ENCODE peak calls at places on chromosome 17, in six cellular contexts. Y is GM23338, I is tibial artery, B is body of pancreas, K is neuronal stem cell, N is heart right ventricle. Z is an unnamed sample.
A peak's percentile ranks its signal among the peaks of the same experiment; 100 is the strongest.

GRCh38 chr17:27105636-27106035 is 188.3 kb upstream of the WSB1 start:
- DNase-seq in Y (no peak), I (no peak), B (no peak), K (no peak), N (no peak), Z (no peak)

GRCh38 chr17:79125503-79125902 is 50.9 kb downstream of the ENGASE start:
- DNase-seq in Y (no peak), I (no peak), B (no peak), K (no peak), N (no peak), Z (no peak)

GRCh38 chr17:72121164-72122001 is 563 bp downstream of the SOX9 start:
- DNase-seq in Y (peak; percentile 66), I (peak; percentile 71), B (peak; percentile 65), K (no peak), N (peak; percentile 44), Z (peak; percentile 49)

GRCh38 chr17:65409381-65409780 is 152.1 kb downstream of the AXIN2 start:
- DNase-seq in Y (no peak), I (no peak), B (no peak), K (no peak), N (no peak), Z (no peak)

GRCh38 chr17:67602974-67603373 is 114.8 kb upstream of the NOL11 start:
- DNase-seq in Y (peak; percentile 87), I (no peak), B (peak; percentile 56), K (peak; percentile 27), N (no peak), Z (no peak)

GRCh38 chr17:63762106-63763078 is 11.0 kb downstream of the CCDC47 start:
- DNase-seq in Y (no peak), I (no peak), B (no peak), K (no peak), N (no peak), Z (no peak)

GRCh38 chr17:81294512-81295030 is 536 bp downstream of the SLC38A10 start:
- DNase-seq in Y (peak; percentile 53), I (no peak), B (peak; percentile 59), K (no peak), N (peak; percentile 21), Z (no peak)

GRCh38 chr17:30363715-30364202 is 15.0 kb upstream of the CPD start:
- DNase-seq in Y (no peak), I (no peak), B (no peak), K (no peak), N (no peak), Z (no peak)

GRCh38 chr17:37066322-37066905 is 117.7 kb downstream of the AATF start:
- DNase-seq in Y (peak; percentile 42), I (no peak), B (no peak), K (no peak), N (no peak), Z (no peak)

GRCh38 chr17:80984749-80985148 is 6.9 kb upstream of the CHMP6 start:
- DNase-seq in Y (peak; percentile 83), I (peak; percentile 89), B (no peak), K (peak; percentile 51), N (no peak), Z (no peak)

GRCh38 chr17:14121952-14122351 is 52.6 kb downstream of the COX10 start:
- DNase-seq in Y (no peak), I (no peak), B (no peak), K (no peak), N (no peak), Z (no peak)

GRCh38 chr17:58527949-58528348 is 13.5 kb upstream of the MTMR4 start:
- DNase-seq in Y (no peak), I (no peak), B (no peak), K (no peak), N (no peak), Z (no peak)

GRCh38 chr17:66724581-66725341 is 110.2 kb upstream of the CACNG5 start:
- DNase-seq in Y (no peak), I (no peak), B (peak; percentile 44), K (no peak), N (no peak), Z (no peak)

GRCh38 chr17:82213251-82214011 is 789 bp upstream of the CCDC57 start:
- DNase-seq in Y (peak; percentile 66), I (no peak), B (peak; percentile 40), K (no peak), N (no peak), Z (peak; percentile 81)

GRCh38 chr17:15279011-15279477 is 13.9 kb upstream of the PMP22 start:
- DNase-seq in Y (no peak), I (no peak), B (no peak), K (no peak), N (no peak), Z (no peak)

GRCh38 chr17:48294989-48295892 is 134.8 kb downstream of the SKAP1 start:
- DNase-seq in Y (no peak), I (no peak), B (no peak), K (no peak), N (no peak), Z (no peak)

GRCh38 chr17:17533901-17534441 is 37.8 kb upstream of the RASD1 start:
- DNase-seq in Y (no peak), I (no peak), B (peak; percentile 74), K (no peak), N (no peak), Z (no peak)

GRCh38 chr17:48547839-48548686 is 3.2 kb upstream of the HOXB2 start:
- DNase-seq in Y (peak; percentile 66), I (no peak), B (no peak), K (no peak), N (no peak), Z (no peak)

GRCh38 chr17:78110363-78111011 is 18.1 kb downstream of the TMC6 start:
- DNase-seq in Y (no peak), I (peak; percentile 58), B (no peak), K (no peak), N (no peak), Z (no peak)

GRCh38 chr17:56274491-56274890 is 121.2 kb downstream of the ANKFN1 start:
- DNase-seq in Y (no peak), I (no peak), B (no peak), K (no peak), N (no peak), Z (no peak)

GRCh38 chr17:32759476-32759875 is 117.4 kb downstream of the MYO1D start:
- DNase-seq in Y (no peak), I (no peak), B (no peak), K (no peak), N (no peak), Z (no peak)

GRCh38 chr17:34852614-34853013 is 108.6 kb downstream of the CCT6B start:
- DNase-seq in Y (peak; percentile 53), I (no peak), B (no peak), K (no peak), N (no peak), Z (no peak)

GRCh38 chr17:75619506-75620431 is 13.5 kb upstream of the SMIM5 start:
- DNase-seq in Y (peak; percentile 92), I (no peak), B (peak; percentile 45), K (peak; percentile 46), N (no peak), Z (no peak)

GRCh38 chr17:5500247-5500803 is 14.0 kb downstream of the MIS12 start:
- DNase-seq in Y (no peak), I (no peak), B (no peak), K (no peak), N (no peak), Z (no peak)

GRCh38 chr17:72683506-72684404 is 408.7 kb downstream of the SLC39A11 start:
- DNase-seq in Y (no peak), I (peak; percentile 72), B (peak; percentile 18), K (no peak), N (no peak), Z (no peak)

GRCh38 chr17:80265205-80266068 is 4.8 kb downstream of the RNF213 start:
- DNase-seq in Y (no peak), I (no peak), B (no peak), K (no peak), N (no peak), Z (no peak)

GRCh38 chr17:37373530-37374159 is 2.1 kb upstream of the C17orf78 start:
- DNase-seq in Y (peak; percentile 95), I (peak; percentile 73), B (peak; percentile 80), K (peak; percentile 69), N (peak; percentile 53), Z (peak; percentile 63)

GRCh38 chr17:22703204-22703603 is 1010.9 kb downstream of the KCNJ18 start:
- DNase-seq in Y (no peak), I (no peak), B (no peak), K (no peak), N (no peak), Z (no peak)

DNA sequence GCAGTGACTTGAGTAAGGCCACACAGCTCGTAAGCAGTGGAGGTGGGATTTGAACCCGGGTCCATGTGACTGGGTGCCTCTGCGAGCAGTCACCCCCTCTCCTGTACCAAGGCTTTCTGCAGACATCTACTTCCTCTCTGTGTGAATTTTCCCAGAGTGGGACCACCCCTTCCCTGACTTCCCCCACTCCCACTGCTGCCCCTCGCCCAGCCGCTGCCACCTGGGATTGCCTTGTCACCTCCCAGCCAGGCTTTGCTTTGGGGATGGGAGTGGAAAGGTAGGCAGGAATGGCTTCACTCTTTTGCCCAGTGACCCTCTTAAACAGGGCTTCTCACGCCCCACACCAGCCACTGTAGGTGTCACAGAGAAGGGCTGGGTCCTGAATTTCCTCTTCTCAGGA is 105.2 kb upstream of the SEC14L1 start:
- DNase-seq in Y (no peak), I (no peak), B (no peak), K (no peak), N (no peak), Z (no peak)
- H3K27ac ChIP-seq in Y (no peak overlapping the region), I (no peak overlapping the region), B (no peak overlapping the region), K (no peak overlapping the region), N (no peak overlapping the region), Z (no peak overlapping the region)

DNA sequence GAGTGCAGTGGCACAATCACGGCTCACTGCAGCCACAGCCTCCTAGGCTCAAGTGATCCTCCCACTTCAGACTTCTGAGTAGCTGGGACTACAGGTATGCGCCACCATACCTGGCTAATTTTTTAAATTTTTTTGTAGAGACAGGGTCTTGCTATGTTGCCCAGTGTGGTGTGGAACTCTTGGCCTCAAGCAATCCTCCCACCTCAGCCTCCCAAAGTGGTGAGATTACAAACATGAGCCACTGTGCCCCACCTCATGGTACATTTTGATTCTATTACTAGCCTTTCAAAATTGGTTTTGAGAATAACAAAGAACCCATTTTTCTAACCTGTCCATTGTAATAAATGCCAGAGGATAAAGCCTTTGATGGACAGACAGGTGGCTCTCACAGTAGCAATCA is 1.4 kb downstream of the CCDC43 start:
- DNase-seq in Y (no peak), I (no peak), B (no peak), K (no peak), N (no peak), Z (no peak)
- H3K4me3 ChIP-seq in Y (peak overlapping the region; percentile 97), I (no peak overlapping the region), B (no peak overlapping the region), K (no peak overlapping the region), N (no peak overlapping the region), Z (no peak overlapping the region)

DNA sequence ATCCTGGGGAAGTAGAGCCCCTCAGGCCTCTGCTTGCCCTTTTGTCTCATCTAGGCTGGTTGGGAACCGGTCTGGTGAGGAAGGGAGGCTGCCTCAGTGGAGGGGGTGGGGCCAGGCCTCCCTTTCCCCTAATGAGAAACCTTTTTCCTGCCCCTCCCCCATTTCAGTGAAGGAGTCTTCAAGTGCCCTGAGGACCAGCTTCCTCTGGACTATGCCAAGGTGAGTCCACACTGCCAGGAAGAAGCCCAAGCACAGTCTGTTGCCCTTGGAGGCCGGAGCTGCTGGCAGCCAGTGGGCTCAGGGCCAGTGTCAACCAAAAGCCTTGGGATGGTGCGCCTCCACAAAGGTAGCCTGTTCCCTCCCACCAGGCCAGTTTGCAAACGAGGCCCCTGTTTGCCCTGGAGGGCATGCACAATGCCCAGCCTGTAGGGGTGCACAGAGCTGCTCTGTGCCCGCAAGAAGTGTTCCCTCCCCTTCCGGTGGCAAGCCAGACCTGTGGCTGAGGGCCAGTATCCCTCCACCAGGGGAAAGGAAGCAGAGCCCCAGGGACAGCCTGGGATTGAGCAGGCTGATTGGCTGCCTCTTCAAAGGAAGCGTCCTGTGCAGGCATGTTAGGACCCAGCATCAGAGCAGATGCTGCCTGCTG is 3.4 kb downstream of the TRAF4 start:
- DNase-seq in Y (peak; percentile 74), I (peak; percentile 75), B (peak; percentile 90), K (no peak), N (no peak), Z (peak; percentile 58)
- H3K4me1 ChIP-seq in Y (peaks cover 35% of the 10 kb centered on the region), I (peaks cover 54% of the 10 kb centered on the region), B (peaks cover 71% of the 10 kb centered on the region), K (peaks cover 19% of the 10 kb centered on the region), N (peaks cover 61% of the 10 kb centered on the region), Z (no peaks in the 10 kb centered on the region)

GRCh38 chr17:1455291-1455747 is 713 bp downstream of the CRK start:
- DNase-seq in Y (peak; percentile 82), I (peak; percentile 86), B (peak; percentile 74), K (peak; percentile 48), N (peak; percentile 79), Z (peak; percentile 86)
- H3K27ac ChIP-seq in Y (peak overlapping the region; percentile 79), I (peak overlapping the region; percentile 93), B (peak overlapping the region; percentile 97), K (peak overlapping the region; percentile 16), N (peak overlapping the region; percentile 99), Z (peak overlapping the region; percentile 73)

Z was measured in aorta.